ENCODE peak calls at places on chromosomes 7 and 10, in ten cellular contexts. O, A, C, L, M, W, Z, U, X and G are unnamed samples.

GRCh38 chr10:97861924-97862323 is 12.3 kb downstream of the GOLGA7B start:
- DNase-seq in W (no peak), C (peak), U (no peak), X (no peak), Z (no peak), M (no peak), L (no peak), A (no peak), O (no peak), G (no peak)

GRCh38 chr10:124197301-124198148 is 104.1 kb upstream of the CHST15 start:
- DNase-seq in A (no peak), X (no peak), U (no peak), W (no peak), M (no peak), Z (no peak), O (no peak), C (no peak), L (no peak), G (peak)

GRCh38 chr7:122092964-122093797 is 50.9 kb downstream of the AASS start:
- DNase-seq in L (peak), X (peak), A (peak), U (peak), Z (peak), C (peak), W (peak), M (peak), O (peak), G (peak)

GRCh38 chr7:2251841-2252771 is 10.1 kb downstream of the NUDT1 start:
- DNase-seq in O (no peak), X (no peak), Z (no peak), L (no peak), W (no peak), U (no peak), C (no peak), A (peak), M (no peak), G (no peak)

GRCh38 chr10:52466464-52466863 is 152.4 kb downstream of the DKK1 start:
- DNase-seq in Z (no peak), C (no peak), U (no peak), M (no peak), O (no peak), L (no peak), X (no peak), A (no peak), W (no peak), G (no peak)

GRCh38 chr7:81626008-81626407 is 143.8 kb downstream of the HGF start:
- DNase-seq in X (no peak), Z (no peak), U (no peak), L (no peak), M (no peak), A (no peak), O (no peak), W (no peak), C (no peak), G (no peak)

GRCh38 chr10:132570771-132571564 is 33.4 kb downstream of the INPP5A start:
- DNase-seq in M (no peak), X (no peak), A (no peak), C (no peak), U (no peak), Z (no peak), W (no peak), L (peak), O (no peak), G (no peak)

GRCh38 chr7:83850037-83850619 is 201.2 kb upstream of the SEMA3E start:
- DNase-seq in W (no peak), X (no peak), O (no peak), Z (no peak), U (no peak), M (no peak), L (no peak), C (no peak), A (no peak), G (no peak)

GRCh38 chr7:157904866-157905215 is 568.0 kb downstream of the DNAJB6 start:
- DNase-seq in A (no peak), M (no peak), Z (no peak), O (no peak), U (no peak), X (no peak), L (no peak), C (no peak), W (no peak), G (peak)

GRCh38 chr7:80249184-80249583 is 114.6 kb downstream of the GNAI1 start:
- DNase-seq in A (no peak), W (no peak), M (no peak), Z (no peak), L (no peak), U (no peak), O (no peak), C (no peak), X (no peak), G (no peak)

GRCh38 chr10:35463878-35464277 is 127.6 kb downstream of the CCNY start:
- DNase-seq in M (no peak), A (no peak), O (no peak), W (no peak), U (no peak), L (no peak), C (no peak), X (no peak), Z (no peak), G (no peak)

GRCh38 chr7:40133561-40134427 is 628 bp downstream of the MPLKIP start:
- DNase-seq in X (no peak), A (no peak), O (peak), U (no peak), M (no peak), C (no peak), Z (no peak), W (peak), L (peak), G (no peak)

GRCh38 chr10:132632851-132633684 is 95.5 kb downstream of the INPP5A start:
- DNase-seq in Z (no peak), L (no peak), X (no peak), U (no peak), M (peak), A (no peak), W (no peak), O (no peak), C (no peak), G (peak)

GRCh38 chr7:36090976-36091375 is 62.1 kb upstream of the EEPD1 start:
- DNase-seq in A (no peak), X (no peak), U (no peak), O (no peak), C (no peak), L (no peak), W (no peak), M (no peak), Z (no peak), G (no peak)

GRCh38 chr10:101468159-101468558 is 114.2 kb downstream of the BTRC start:
- DNase-seq in W (no peak), L (no peak), U (no peak), M (no peak), O (no peak), Z (no peak), A (no peak), X (no peak), C (no peak), G (no peak)

GRCh38 chr10:90306187-90306586 is 551.7 kb downstream of the HTR7 start:
- DNase-seq in U (no peak), L (peak), O (no peak), C (no peak), X (no peak), A (no peak), Z (no peak), M (no peak), W (no peak), G (no peak)

GRCh38 chr10:79941585-79942210 is 7.2 kb downstream of the SFTPD start:
- DNase-seq in M (no peak), O (no peak), Z (no peak), X (no peak), A (no peak), C (no peak), L (no peak), U (no peak), W (no peak), G (no peak)

GRCh38 chr10:101932182-101932581 is 88.6 kb upstream of the KCNIP2 start:
- DNase-seq in O (no peak), U (no peak), X (no peak), M (no peak), C (no peak), Z (no peak), A (no peak), L (no peak), W (no peak), G (no peak)

GRCh38 chr10:126012485-126012884 is 116.1 kb downstream of the FANK1 start:
- DNase-seq in A (no peak), L (peak), O (no peak), C (no peak), W (no peak), U (no peak), X (no peak), M (no peak), Z (no peak), G (no peak)

GRCh38 chr7:102275123-102275703 is 11.5 kb upstream of the SH2B2 start:
- DNase-seq in M (no peak), L (peak), W (no peak), C (no peak), A (no peak), Z (no peak), U (no peak), X (no peak), O (no peak), G (no peak)

GRCh38 chr10:132691711-132692153 is 94.2 kb downstream of the NKX6-2 start:
- DNase-seq in C (no peak), Z (no peak), O (no peak), A (no peak), M (peak), X (no peak), U (no peak), L (no peak), W (no peak), G (no peak)